ENCODE peak calls at places on chromosomes 2 and 18, in seven cellular contexts. Y is pancreas, I is A549, U is transverse colon, Z is IMR-90, M is GM12865, L is Peyer's patch. W is an unnamed sample.

GRCh38 chr2:203498161-203498560 is 36.9 kb downstream of the RAPH1 start:
- DNase-seq in L (no peak), M (no peak), U (no peak), I (peak), Y (no peak), Z (peak), W (peak)

GRCh38 chr18:59459352-59460059 is 100.4 kb upstream of the LMAN1 start:
- DNase-seq in L (no peak), Y (no peak), I (peak), Z (peak), U (no peak), M (peak), W (peak)

GRCh38 chr2:85273732-85274731 is 53.8 kb downstream of the TGOLN2 start:
- DNase-seq in L (no peak), U (peak), I (no peak), Z (peak), Y (no peak), M (peak), W (peak)

GRCh38 chr2:55111570-55112228 is 61.4 kb upstream of the RTN4 start:
- DNase-seq in M (no peak), Z (peak), L (no peak), Y (no peak), U (peak), I (peak), W (peak)

GRCh38 chr18:21330122-21330701 is 88.2 kb downstream of the GREB1L start:
- DNase-seq in U (no peak), Z (no peak), L (no peak), Y (no peak), M (peak), I (peak), W (peak)

GRCh38 chr2:52113338-52113737 is 1081.4 kb upstream of the NRXN1 start:
- DNase-seq in Y (no peak), L (no peak), I (no peak), M (no peak), Z (peak), U (no peak), W (peak)

GRCh38 chr2:157625311-157625710 is 3.4 kb downstream of the ACVR1C start:
- DNase-seq in M (no peak), L (no peak), Y (no peak), I (no peak), Z (no peak), U (no peak), W (no peak)

GRCh38 chr18:45825258-45825744 is at the start of gene SIGLEC15:
- DNase-seq in M (no peak), U (no peak), L (no peak), Z (no peak), Y (no peak), I (no peak), W (no peak)

GRCh38 chr2:198782734-198783133 is 675.0 kb downstream of the SATB2 start:
- DNase-seq in I (no peak), U (peak), L (no peak), M (no peak), Y (no peak), Z (no peak), W (no peak)

GRCh38 chr2:229715895-229716507 is 1.6 kb upstream of the DNER start:
- DNase-seq in I (peak), U (peak), Y (no peak), L (no peak), Z (no peak), M (peak), W (no peak)

GRCh38 chr18:49467019-49467563 is 6.6 kb upstream of the DYM start:
- DNase-seq in M (no peak), Y (no peak), L (no peak), I (no peak), U (no peak), Z (no peak), W (no peak)

GRCh38 chr2:57981369-57981768 is 65.2 kb upstream of the VRK2 start:
- DNase-seq in Z (peak), L (no peak), Y (no peak), I (peak), M (no peak), U (no peak), W (peak)

GRCh38 chr2:187774551-187775071 is 220.4 kb upstream of the TFPI start:
- DNase-seq in Y (no peak), L (no peak), I (no peak), U (no peak), M (no peak), Z (peak), W (peak)

GRCh38 chr2:237877576-237878307 is 18.3 kb downstream of the RAMP1 start:
- DNase-seq in Z (no peak), Y (no peak), U (no peak), L (no peak), M (no peak), I (no peak), W (no peak)

GRCh38 chr18:31978616-31979015 is 35.7 kb upstream of the TRAPPC8 start:
- DNase-seq in I (no peak), M (no peak), L (no peak), Z (no peak), U (no peak), Y (no peak), W (no peak)

GRCh38 chr2:84969511-84970265 is 1.3 kb upstream of the KCMF1 start:
- DNase-seq in Z (peak), Y (no peak), U (no peak), I (no peak), M (peak), L (no peak), W (no peak)

GRCh38 chr18:45741056-45741455 is 17.1 kb downstream of the SLC14A1 start:
- DNase-seq in Z (no peak), U (no peak), L (no peak), Y (no peak), I (no peak), M (no peak), W (no peak)

GRCh38 chr2:113240150-113240914 is 38.4 kb downstream of the PAX8 start:
- DNase-seq in L (peak), Z (peak), U (peak), Y (peak), I (peak), M (no peak), W (peak)

GRCh38 chr2:6992821-6993228 is 75.6 kb downstream of the RNF144A start:
- DNase-seq in I (no peak), L (no peak), Z (no peak), M (no peak), U (no peak), Y (no peak), W (no peak)

GRCh38 chr2:172461591-172462392 is 34.4 kb downstream of the ITGA6 start:
- DNase-seq in I (peak), L (peak), Z (peak), U (peak), Y (peak), M (peak), W (peak)

GRCh38 chr18:24138884-24139616 is at the start of gene CABYR:
- DNase-seq in M (peak), L (peak), I (peak), Z (peak), U (peak), Y (peak), W (peak)

GRCh38 chr2:199977984-199978415 is 22.6 kb downstream of the MAIP1 start:
- DNase-seq in U (peak), M (peak), I (no peak), Z (peak), L (no peak), Y (no peak), W (peak)

GRCh38 chr2:43215673-43216255 is 10.6 kb downstream of the ZFP36L2 start:
- DNase-seq in I (no peak), Y (no peak), L (no peak), M (no peak), Z (no peak), U (no peak), W (no peak)

GRCh38 chr2:9753665-9754531 is 89.4 kb upstream of the TAF1B start:
- DNase-seq in L (peak), Z (no peak), U (peak), Y (no peak), M (peak), I (no peak), W (no peak)

GRCh38 chr2:21028021-21028947 is 15.6 kb downstream of the APOB start:
- DNase-seq in Y (no peak), L (no peak), M (no peak), Z (no peak), I (no peak), U (no peak), W (no peak)

GRCh38 chr2:156054983-156055382 is 277.5 kb downstream of the NR4A2 start:
- DNase-seq in Y (no peak), M (no peak), I (no peak), L (no peak), U (no peak), Z (no peak), W (no peak)

GRCh38 chr2:197515277-197515797 is 529 bp upstream of the MOB4 start:
- DNase-seq in M (peak), Y (no peak), U (no peak), L (no peak), I (no peak), Z (peak), W (no peak)

GRCh38 chr18:6428851-6429395 is 14.2 kb upstream of the L3MBTL4 start:
- DNase-seq in U (no peak), M (no peak), Y (no peak), L (no peak), Z (no peak), I (no peak), W (no peak)

GRCh38 chr18:45175505-45175904 is 439.8 kb upstream of the SLC14A2 start:
- DNase-seq in I (no peak), Z (no peak), U (no peak), L (no peak), M (no peak), Y (no peak), W (no peak)

GRCh38 chr18:72762505-72763122 is 105.2 kb downstream of the NETO1 start:
- DNase-seq in Y (no peak), Z (peak), M (peak), I (peak), U (no peak), L (no peak), W (peak)

GRCh38 chr18:76801567-76802505 is 20.5 kb upstream of the ZNF236 start:
- DNase-seq in Z (peak), I (peak), L (peak), M (peak), U (peak), Y (peak), W (peak)

GRCh38 chr2:9762941-9763340 is 80.3 kb upstream of the TAF1B start:
- DNase-seq in I (no peak), Y (no peak), L (no peak), M (no peak), Z (no peak), U (no peak), W (no peak)

GRCh38 chr2:71901466-71901865 is 246.2 kb downstream of the CYP26B1 start:
- DNase-seq in L (no peak), U (no peak), M (no peak), Y (no peak), Z (no peak), I (no peak), W (no peak)

GRCh38 chr2:157246212-157247067 is 11.1 kb upstream of the GALNT5 start:
- DNase-seq in M (peak), L (no peak), Y (no peak), I (peak), U (no peak), Z (peak), W (peak)

GRCh38 chr2:46460241-46460921 is 19.0 kb upstream of the TMEM247 start:
- DNase-seq in Y (peak), M (no peak), I (no peak), U (no peak), Z (no peak), L (no peak), W (no peak)

GRCh38 chr2:14235667-14236066 is 396.9 kb upstream of the LRATD1 start:
- DNase-seq in M (no peak), Z (no peak), L (no peak), Y (no peak), I (no peak), U (no peak), W (no peak)

GRCh38 chr2:14237902-14238301 is 394.6 kb upstream of the LRATD1 start:
- DNase-seq in U (no peak), L (no peak), I (no peak), M (no peak), Z (no peak), Y (no peak), W (no peak)

GRCh38 chr2:14231499-14231898 is 401.0 kb upstream of the LRATD1 start:
- DNase-seq in L (no peak), Z (no peak), M (no peak), U (no peak), Y (no peak), I (no peak), W (no peak)

GRCh38 chr2:14234911-14235310 is 397.6 kb upstream of the LRATD1 start:
- DNase-seq in Y (no peak), U (no peak), Z (no peak), I (no peak), L (no peak), M (no peak), W (no peak)

GRCh38 chr2:14232212-14232611 is 400.3 kb upstream of the LRATD1 start:
- DNase-seq in I (no peak), Z (no peak), Y (no peak), L (no peak), U (no peak), M (no peak), W (no peak)
- H3K4me3 ChIP-seq in I (no peak), Z (no peak), Y (no peak), L (no peak), U (no peak), M (no peak), W (no peak)

DNA sequence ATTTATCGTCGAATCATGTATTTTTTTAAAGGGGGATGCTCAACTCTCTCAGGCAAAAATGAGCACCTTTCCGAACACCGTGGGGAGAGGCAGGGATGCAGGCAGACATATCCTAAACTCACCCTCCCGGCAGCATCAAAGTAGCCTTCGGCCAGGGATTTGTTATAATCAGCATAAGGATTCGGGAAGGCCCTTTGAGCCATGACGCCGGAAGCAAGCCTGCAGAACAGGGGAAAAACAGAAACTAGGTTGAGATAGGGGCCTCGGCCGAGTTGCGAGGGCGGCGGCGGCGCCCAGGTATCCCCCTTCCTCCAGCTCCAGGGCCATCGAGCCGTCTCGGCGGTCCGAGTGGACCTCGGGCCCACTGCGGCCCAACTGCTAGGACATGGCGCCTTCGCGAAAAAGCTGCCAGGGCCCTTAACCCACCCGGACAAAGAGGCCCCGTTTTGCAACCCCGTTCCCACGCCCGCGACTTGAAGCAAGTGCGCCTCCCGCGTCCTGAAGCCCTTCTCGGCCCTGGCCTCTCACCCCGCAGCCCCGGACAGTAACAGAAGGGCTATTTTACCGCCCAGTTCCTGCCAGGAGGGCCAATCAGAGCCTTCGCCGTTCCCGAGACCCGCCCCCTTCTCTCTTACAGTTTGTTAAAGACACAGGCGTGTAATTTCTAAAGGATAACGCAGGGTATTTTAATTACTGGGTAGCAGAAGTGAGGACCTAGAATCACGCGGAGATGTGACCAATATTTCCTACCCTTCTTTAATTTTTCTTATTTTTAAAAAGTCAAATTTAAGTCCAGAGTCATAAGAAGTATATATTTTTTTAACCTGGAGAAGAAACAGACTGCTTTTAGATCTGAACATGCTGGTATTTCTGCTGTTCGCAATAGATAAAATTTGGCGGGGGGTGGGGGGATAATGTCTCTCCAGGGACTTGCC is at the start of gene LANCL1:
- DNase-seq in I (peak), Y (peak), Z (peak), L (peak), M (peak), U (peak), W (peak)
- TF ChIP-seq CTCF in I (no peak), Y (no peak), Z (no peak), L (no peak), M (no peak), U (no peak), W (no peak)

GRCh38 chr2:216410550-216410949 is 1.7 kb upstream of the SMARCAL1 start:
- DNase-seq in U (no peak), Y (no peak), L (no peak), M (peak), Z (no peak), I (no peak), W (no peak)

GRCh38 chr2:216414772-216415319 is 2.6 kb downstream of the SMARCAL1 start:
- DNase-seq in I (no peak), U (no peak), Y (no peak), L (no peak), Z (no peak), M (no peak), W (no peak)

GRCh38 chr2:216416571-216417307 is 4.5 kb downstream of the SMARCAL1 start:
- DNase-seq in I (no peak), Z (no peak), Y (no peak), M (no peak), U (no peak), L (no peak), W (no peak)

GRCh38 chr2:216412022-216412999 is at the start of gene SMARCAL1:
- DNase-seq in U (peak), M (peak), Z (peak), Y (peak), L (peak), I (peak), W (peak)

GRCh38 chr2:216413882-216414281 is 1.6 kb downstream of the SMARCAL1 start:
- DNase-seq in L (no peak), Z (no peak), Y (no peak), I (no peak), U (no peak), M (no peak), W (no peak)
- H3K4me3 ChIP-seq in L (no peak), Z (no peak), Y (no peak), I (no peak), U (no peak), M (no peak), W (no peak)

GRCh38 chr2:224062481-224063307 is 23.6 kb upstream of the SERPINE2 start:
- DNase-seq in I (no peak), U (no peak), Y (no peak), L (no peak), M (no peak), Z (no peak), W (no peak)
- TF ChIP-seq CTCF in I (no peak), U (no peak), Y (no peak), L (no peak), M (no peak), Z (no peak), W (no peak)

DNA sequence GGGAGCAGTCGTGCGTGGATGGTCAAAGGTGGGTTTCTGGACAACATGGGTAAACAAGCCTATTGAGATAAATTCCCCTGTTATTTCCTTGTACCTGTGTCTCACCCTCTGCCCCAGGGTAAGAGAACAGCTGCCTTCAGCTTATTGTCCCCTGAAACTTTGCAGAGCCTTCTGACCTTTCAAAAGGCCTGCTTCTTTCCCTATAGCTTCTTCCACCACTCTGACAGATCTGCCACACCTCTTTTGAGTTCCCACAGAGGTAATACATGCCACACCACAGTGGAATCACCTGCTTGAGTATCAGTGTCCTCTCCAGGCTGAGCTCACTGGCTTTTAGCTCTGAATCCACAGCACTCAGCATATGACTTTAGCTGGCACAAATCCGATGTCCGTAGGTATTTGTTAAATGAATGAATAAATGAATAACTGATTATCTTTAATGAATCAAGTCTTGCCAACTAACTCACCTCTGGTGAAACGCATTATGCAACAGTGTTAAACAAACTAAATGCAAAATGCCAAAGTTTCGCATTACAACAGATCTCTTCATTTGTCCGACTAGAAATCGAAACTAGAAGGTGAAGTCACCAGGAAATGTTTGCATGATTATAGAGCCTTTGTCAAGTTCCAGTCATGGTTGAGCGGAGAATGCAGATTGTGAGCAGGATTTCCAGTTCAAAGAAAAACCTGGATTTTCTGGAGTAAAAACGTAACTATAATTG is 16.3 kb downstream of the DYNAP start:
- DNase-seq in Y (peak), L (peak), I (no peak), U (peak), M (no peak), Z (peak), W (no peak)
- H3K4me3 ChIP-seq in Y (peak), L (peak), I (peak), U (no peak), M (no peak), Z (no peak), W (no peak)

DNA sequence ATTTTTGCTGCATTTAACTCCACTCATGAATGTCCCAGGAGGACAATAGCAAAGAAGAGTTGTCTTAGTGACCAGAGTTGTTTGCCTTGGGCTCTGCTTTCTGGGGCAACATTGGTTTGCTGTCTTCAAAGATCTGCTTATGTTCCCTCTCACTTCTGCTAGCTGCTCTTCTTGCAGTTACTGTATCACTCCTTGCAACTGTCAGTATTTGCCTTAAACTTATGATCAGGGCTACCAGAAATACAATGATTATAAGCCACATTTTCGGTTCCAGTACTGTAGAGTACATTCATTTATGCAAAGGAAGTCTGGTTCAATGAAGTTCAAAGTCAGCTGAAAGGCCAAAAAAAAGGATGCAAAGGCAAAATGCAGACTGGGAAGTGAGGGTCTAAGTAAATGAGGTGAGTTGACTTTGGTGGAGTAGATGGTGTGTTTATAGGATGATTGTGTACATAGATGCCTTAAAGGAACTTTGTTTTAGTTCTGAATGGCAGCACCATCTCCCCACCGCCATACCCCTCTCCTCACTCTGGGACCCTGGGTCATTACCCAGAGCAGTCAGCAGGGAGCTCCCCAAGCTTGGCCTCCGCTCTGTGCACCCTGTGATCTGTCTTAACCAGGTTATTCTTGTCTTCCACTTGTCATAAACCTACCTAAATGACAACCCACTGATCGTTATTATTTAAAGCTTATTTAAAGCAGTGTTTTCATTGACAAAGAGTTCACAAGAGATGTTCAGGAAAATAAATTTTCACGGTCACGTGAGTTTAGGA is 236.0 kb downstream of the DOK6 start:
- DNase-seq in I (no peak), Z (no peak), M (peak), Y (no peak), L (no peak), U (no peak), W (no peak)
- TF ChIP-seq CTCF in I (no peak), Z (peak), M (peak), Y (no peak), L (no peak), U (no peak), W (peak)